ENCODE peak calls at places on chromosomes 16 and 17, in four cellular contexts. T is Caco-2, Z is K562, Y is endothelial cell. S is an unnamed sample.

GRCh38 chr17:32503251-32504165 is 16.7 kb downstream of the CDK5R1 start:
- DNase-seq in Y (no peak), Z (no peak), T (no peak), S (no peak)

GRCh38 chr17:40090234-40091111 is 9.9 kb downstream of the NR1D1 start:
- DNase-seq in T (no peak), Z (no peak), Y (no peak), S (peak; percentile 24)

GRCh38 chr16:19410435-19411153 is 7.1 kb upstream of the TMC5 start:
- DNase-seq in Y (peak; percentile 72), Z (no peak), T (peak; percentile 52), S (peak; percentile 25)

GRCh38 chr17:57925361-57925990 is 29.7 kb downstream of the CUEDC1 start:
- DNase-seq in T (no peak), Z (no peak), Y (no peak), S (peak; percentile 83)

GRCh38 chr17:45230787-45231480 is 9.2 kb downstream of the FMNL1 start:
- DNase-seq in T (no peak), Z (no peak), Y (no peak), S (peak; percentile 96)

GRCh38 chr17:76053230-76054111 is 18.8 kb downstream of the SRP68 start:
- DNase-seq in Y (no peak), Z (peak; percentile 62), T (no peak), S (no peak)

GRCh38 chr17:27569257-27569722 is 61.7 kb upstream of the LGALS9 start:
- DNase-seq in Y (peak; percentile 44), Z (peak; percentile 93), T (peak; percentile 89), S (peak; percentile 53)

GRCh38 chr17:56599566-56599965 is 6.1 kb downstream of the NOG start:
- DNase-seq in Y (no peak), Z (no peak), T (no peak), S (no peak)

GRCh38 chr17:17134051-17134951 is 71.8 kb downstream of the PLD6 start:
- DNase-seq in Z (no peak), Y (no peak), T (no peak), S (no peak)

GRCh38 chr17:63568563-63568962 is 18.3 kb downstream of the DCAF7 start:
- DNase-seq in Y (no peak), T (no peak), Z (no peak), S (no peak)

GRCh38 chr17:76179496-76180467 is 38.7 kb upstream of the FOXJ1 start:
- DNase-seq in Z (peak; percentile 79), T (no peak), Y (no peak), S (no peak)

GRCh38 chr16:15403392-15403995 is 7.9 kb downstream of the MPV17L start:
- DNase-seq in T (no peak), Z (no peak), Y (no peak), S (no peak)

GRCh38 chr16:84617068-84617630 is 729 bp downstream of the COTL1 start:
- DNase-seq in T (no peak), Y (no peak), Z (peak; percentile 49), S (no peak)

GRCh38 chr17:77644981-77645380 is 313.5 kb upstream of the TNRC6C start:
- DNase-seq in Y (no peak), Z (peak; percentile 16), T (no peak), S (no peak)

GRCh38 chr16:9119795-9120194 is 28.4 kb downstream of the HAPSTR1 start:
- DNase-seq in T (no peak), Z (no peak), Y (no peak), S (no peak)

GRCh38 chr16:53545433-53545832 is 42.4 kb upstream of the AKTIP start:
- DNase-seq in Z (no peak), T (no peak), Y (peak; percentile 26), S (no peak)

GRCh38 chr16:77499373-77500285 is 64.8 kb upstream of the ADAMTS18 start:
- DNase-seq in Z (no peak), T (no peak), Y (no peak), S (no peak)

GRCh38 chr16:23690771-23691482 is 12.2 kb downstream of the PLK1 start:
- DNase-seq in Z (no peak), Y (no peak), T (peak; percentile 39), S (no peak)

GRCh38 chr17:49157784-49158183 is 25.2 kb downstream of the B4GALNT2 start:
- DNase-seq in Y (no peak), T (no peak), Z (peak; percentile 34), S (no peak)

GRCh38 chr17:29772981-29773380 is 150.3 kb upstream of the CORO6 start:
- DNase-seq in T (no peak), Z (no peak), Y (no peak), S (no peak)

GRCh38 chr17:5931611-5932010 is 138.6 kb upstream of the WSCD1 start:
- DNase-seq in Z (no peak), Y (no peak), T (no peak), S (no peak)

GRCh38 chr17:33596904-33597303 is 303.8 kb upstream of the ASIC2 start:
- DNase-seq in Z (no peak), Y (no peak), T (no peak), S (no peak)

GRCh38 chr17:494601-495195 is 142.1 kb upstream of the RPH3AL start:
- DNase-seq in Z (no peak), Y (no peak), T (no peak), S (no peak)

GRCh38 chr17:65588194-65588808 is 26.9 kb upstream of the AXIN2 start:
- DNase-seq in Y (no peak), T (peak; percentile 96), Z (no peak), S (no peak)
- TF ChIP-seq CTCF in Y (no peak), T (peak; percentile 71), Z (no peak), S (no peak)

GRCh38 chr16:72837846-72838661 is 209.9 kb downstream of the ZFHX3 start:
- DNase-seq in Z (no peak), T (no peak), Y (no peak), S (no peak)
- TF ChIP-seq CTCF in Z (no peak), T (no peak), Y (no peak), S (no peak)

GRCh38 chr17:28703552-28704218 is 8.0 kb downstream of the PROCA1 start:
- DNase-seq in T (no peak), Y (no peak), Z (no peak), S (no peak)

GRCh38 chr17:28701987-28702751 is 9.5 kb downstream of the PROCA1 start:
- DNase-seq in T (no peak), Y (no peak), Z (no peak), S (no peak)

GRCh38 chr17:28704219-28704858 is 7.3 kb downstream of the PROCA1 start:
- DNase-seq in T (no peak), Z (no peak), Y (no peak), S (no peak)

GRCh38 chr17:28700830-28701492 is 10.7 kb downstream of the PROCA1 start:
- DNase-seq in Z (no peak), Y (no peak), T (no peak), S (no peak)

DNA sequence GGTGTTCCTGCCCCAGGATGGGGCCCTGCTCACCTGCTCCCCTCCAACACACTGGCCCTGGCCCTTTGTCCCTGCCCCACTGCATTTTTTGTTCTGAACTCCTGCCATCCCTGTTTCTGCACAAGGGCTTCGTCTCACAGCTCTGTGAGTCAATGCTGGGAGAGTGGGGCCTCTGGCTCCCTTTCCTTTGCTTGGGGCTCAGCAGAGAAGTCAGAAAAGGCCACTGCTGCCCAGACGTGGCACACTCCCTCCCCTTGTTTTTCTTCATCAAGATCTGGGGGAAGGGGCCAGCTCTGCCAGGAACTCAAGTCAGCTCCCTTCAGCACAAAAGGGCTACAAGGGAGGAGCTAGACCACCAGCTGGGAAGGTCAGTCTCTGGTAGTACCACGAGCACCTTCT is 8.9 kb downstream of the PROCA1 start:
- DNase-seq in Z (no peak), T (no peak), Y (no peak), S (no peak)
- TF ChIP-seq CTCF in Z (no peak), T (no peak), Y (no peak), S (no peak)

GRCh38 chr17:11268176-11268575 is 27.2 kb downstream of the SHISA6 start:
- DNase-seq in Y (no peak), Z (no peak), T (no peak), S (no peak)

GRCh38 chr17:11269210-11269609 is 28.2 kb downstream of the SHISA6 start:
- DNase-seq in Z (no peak), Y (no peak), T (no peak), S (no peak)

DNA sequence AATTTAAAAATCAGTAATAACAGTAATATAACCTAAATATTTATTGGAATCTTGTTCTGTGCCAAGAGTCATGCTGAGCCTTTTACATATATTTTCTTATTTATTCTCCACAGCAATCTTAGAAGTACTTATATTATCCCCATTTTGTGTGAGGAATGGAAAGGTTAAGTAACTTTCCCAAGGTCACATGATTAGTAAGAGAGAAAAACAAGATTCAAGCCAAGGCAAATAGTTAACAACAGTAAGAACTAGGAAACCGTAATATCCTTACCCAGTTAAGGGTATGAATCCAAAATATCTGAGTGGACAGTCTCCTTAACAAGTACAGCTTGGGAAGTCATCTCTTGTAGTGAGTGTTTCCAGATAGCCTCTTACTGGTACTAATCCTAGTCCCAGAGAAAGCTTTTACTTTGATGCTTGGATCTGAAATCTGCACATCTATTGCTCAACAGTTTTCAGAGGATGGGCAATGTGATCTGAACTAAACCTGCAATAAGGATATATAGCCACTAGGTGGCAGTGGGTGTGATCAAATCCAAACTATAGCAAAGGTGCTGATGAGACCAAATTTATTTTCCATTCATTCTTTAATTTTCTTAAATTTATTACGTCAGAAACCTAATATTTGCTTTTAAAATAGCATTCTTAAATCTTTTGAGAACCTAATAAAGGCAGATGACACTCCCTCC is 23.3 kb downstream of the SHISA6 start:
- DNase-seq in Z (peak; percentile 2), T (no peak), Y (no peak), S (no peak)
- TF ChIP-seq CTCF in Z (peak; percentile 39), T (no peak), Y (peak; percentile 53), S (peak; percentile 39)

GRCh38 chr16:46612121-46612520 is 9.1 kb downstream of the SHCBP1 start:
- DNase-seq in Z (no peak), T (no peak), Y (no peak), S (no peak)

GRCh38 chr16:46607529-46607928 is 13.7 kb downstream of the SHCBP1 start:
- DNase-seq in T (no peak), Y (no peak), Z (peak; percentile 35), S (no peak)
- TF ChIP-seq CTCF in T (peak; percentile 22), Y (no peak), Z (no peak), S (peak; percentile 39)

GRCh38 chr17:55238931-55239297 is 25.8 kb upstream of the HLF start:
- DNase-seq in T (peak; percentile 50), Y (no peak), Z (peak; percentile 56), S (peak; percentile 30)
- TF ChIP-seq CTCF in T (no peak), Y (no peak), Z (no peak), S (no peak)

GRCh38 chr16:58807276-58807675 is 73.2 kb upstream of the GOT2 start:
- DNase-seq in T (no peak), Y (no peak), Z (no peak), S (no peak)
- TF ChIP-seq CTCF in T (no peak), Y (no peak), Z (no peak), S (no peak)

GRCh38 chr16:14062261-14062660 is 8.9 kb upstream of the MRTFB start:
- DNase-seq in T (no peak), Z (no peak), Y (no peak), S (no peak)
- TF ChIP-seq CTCF in T (no peak), Z (no peak), Y (no peak), S (no peak)

GRCh38 chr17:71760062-71760720 is 360.6 kb upstream of the SOX9 start:
- DNase-seq in T (no peak), Y (no peak), Z (no peak), S (no peak)
- TF ChIP-seq CTCF in T (no peak), Y (no peak), Z (no peak), S (peak; percentile 46)